ENCODE peak calls at places on chromosomes 11 and 22, in eight cellular contexts. One of them, this sample, is unnamed.

GRCh38 chr11:114430290-114430689 is 9.0 kb upstream of the REXO2 start:
- DNase-seq in AG04449: no peak
- DNase-seq in transverse colon: no peak
- DNase-seq in pancreas: no peak
- DNase-seq in neural progenitor cell: no peak
- DNase-seq in psoas muscle: no peak
- DNase-seq in fibroblast of pulmonary artery: no peak
- DNase-seq in HFF-Myc: no peak
- DNase-seq in this sample: no peak

GRCh38 chr11:76806131-76806530 is 23.0 kb downstream of the TSKU start:
- DNase-seq in pancreas: no peak
- DNase-seq in fibroblast of pulmonary artery: no peak
- DNase-seq in HFF-Myc: no peak
- DNase-seq in AG04449: no peak
- DNase-seq in transverse colon: no peak
- DNase-seq in psoas muscle: no peak
- DNase-seq in neural progenitor cell: no peak
- DNase-seq in this sample: no peak

GRCh38 chr22:34866501-34867171 is 199.3 kb upstream of the ISX start:
- DNase-seq in neural progenitor cell: no peak
- DNase-seq in transverse colon: no peak
- DNase-seq in pancreas: no peak
- DNase-seq in HFF-Myc: peak
- DNase-seq in psoas muscle: no peak
- DNase-seq in fibroblast of pulmonary artery: no peak
- DNase-seq in AG04449: no peak
- DNase-seq in this sample: no peak

GRCh38 chr22:25484498-25484897 is 80.0 kb upstream of the GRK3 start:
- DNase-seq in pancreas: no peak
- DNase-seq in psoas muscle: no peak
- DNase-seq in AG04449: no peak
- DNase-seq in transverse colon: no peak
- DNase-seq in neural progenitor cell: no peak
- DNase-seq in HFF-Myc: no peak
- DNase-seq in fibroblast of pulmonary artery: no peak
- DNase-seq in this sample: no peak

GRCh38 chr11:112050721-112051120 is 23.1 kb downstream of the PIH1D2 start:
- DNase-seq in fibroblast of pulmonary artery: no peak
- DNase-seq in pancreas: no peak
- DNase-seq in transverse colon: no peak
- DNase-seq in neural progenitor cell: no peak
- DNase-seq in HFF-Myc: no peak
- DNase-seq in AG04449: no peak
- DNase-seq in psoas muscle: no peak
- DNase-seq in this sample: no peak

GRCh38 chr11:3837793-3838192 is 3.0 kb downstream of the RHOG start:
- DNase-seq in fibroblast of pulmonary artery: peak
- DNase-seq in AG04449: no peak
- DNase-seq in HFF-Myc: no peak
- DNase-seq in psoas muscle: peak
- DNase-seq in transverse colon: peak
- DNase-seq in neural progenitor cell: no peak
- DNase-seq in pancreas: no peak
- DNase-seq in this sample: peak

GRCh38 chr11:57641011-57641410 is 8.7 kb downstream of the YPEL4 start:
- DNase-seq in HFF-Myc: no peak
- DNase-seq in pancreas: no peak
- DNase-seq in neural progenitor cell: peak
- DNase-seq in fibroblast of pulmonary artery: peak
- DNase-seq in AG04449: no peak
- DNase-seq in transverse colon: no peak
- DNase-seq in psoas muscle: no peak
- DNase-seq in this sample: no peak

GRCh38 chr11:46285594-46286033 is 8.2 kb downstream of the CREB3L1 start:
- DNase-seq in transverse colon: no peak
- DNase-seq in AG04449: no peak
- DNase-seq in fibroblast of pulmonary artery: peak
- DNase-seq in psoas muscle: peak
- DNase-seq in pancreas: no peak
- DNase-seq in HFF-Myc: no peak
- DNase-seq in neural progenitor cell: no peak
- DNase-seq in this sample: peak

GRCh38 chr11:94926698-94927237 is 46.6 kb downstream of the CWC15 start:
- DNase-seq in neural progenitor cell: no peak
- DNase-seq in pancreas: peak
- DNase-seq in fibroblast of pulmonary artery: peak
- DNase-seq in HFF-Myc: peak
- DNase-seq in transverse colon: peak
- DNase-seq in AG04449: peak
- DNase-seq in psoas muscle: peak
- DNase-seq in this sample: peak

GRCh38 chr11:86639172-86639571 is 33.2 kb downstream of the ME3 start:
- DNase-seq in pancreas: no peak
- DNase-seq in psoas muscle: no peak
- DNase-seq in fibroblast of pulmonary artery: no peak
- DNase-seq in neural progenitor cell: no peak
- DNase-seq in AG04449: no peak
- DNase-seq in transverse colon: no peak
- DNase-seq in HFF-Myc: peak
- DNase-seq in this sample: no peak

GRCh38 chr22:21718492-21718891 is 17.1 kb downstream of the YPEL1 start:
- DNase-seq in pancreas: no peak
- DNase-seq in psoas muscle: no peak
- DNase-seq in fibroblast of pulmonary artery: no peak
- DNase-seq in neural progenitor cell: no peak
- DNase-seq in transverse colon: no peak
- DNase-seq in HFF-Myc: no peak
- DNase-seq in AG04449: no peak
- DNase-seq in this sample: no peak

GRCh38 chr11:11403763-11404725 is 51.0 kb upstream of the CSNK2A3 start:
- DNase-seq in psoas muscle: no peak
- DNase-seq in fibroblast of pulmonary artery: peak
- DNase-seq in neural progenitor cell: peak
- DNase-seq in pancreas: no peak
- DNase-seq in AG04449: no peak
- DNase-seq in HFF-Myc: no peak
- DNase-seq in transverse colon: no peak
- DNase-seq in this sample: no peak

GRCh38 chr22:42673898-42674390 is 24.8 kb upstream of the CYB5R3 start:
- DNase-seq in fibroblast of pulmonary artery: peak
- DNase-seq in pancreas: no peak
- DNase-seq in HFF-Myc: no peak
- DNase-seq in neural progenitor cell: no peak
- DNase-seq in psoas muscle: no peak
- DNase-seq in transverse colon: no peak
- DNase-seq in AG04449: no peak
- DNase-seq in this sample: peak

GRCh38 chr11:112157274-112157766 is 6.6 kb downstream of the IL18 start:
- DNase-seq in pancreas: peak
- DNase-seq in neural progenitor cell: no peak
- DNase-seq in fibroblast of pulmonary artery: peak
- DNase-seq in HFF-Myc: peak
- DNase-seq in psoas muscle: no peak
- DNase-seq in transverse colon: no peak
- DNase-seq in AG04449: peak
- DNase-seq in this sample: no peak

GRCh38 chr11:66976048-66976467 is 954 bp downstream of the C11orf86 start:
- DNase-seq in HFF-Myc: no peak
- DNase-seq in fibroblast of pulmonary artery: no peak
- DNase-seq in AG04449: no peak
- DNase-seq in pancreas: no peak
- DNase-seq in transverse colon: no peak
- DNase-seq in psoas muscle: no peak
- DNase-seq in neural progenitor cell: peak
- DNase-seq in this sample: no peak
- H3K4me3 ChIP-seq in HFF-Myc: no peak
- H3K4me3 ChIP-seq in fibroblast of pulmonary artery: no peak
- H3K4me3 ChIP-seq in AG04449: no peak
- H3K4me3 ChIP-seq in pancreas: no peak
- H3K4me3 ChIP-seq in transverse colon: no peak
- H3K4me3 ChIP-seq in psoas muscle: no peak
- H3K4me3 ChIP-seq in neural progenitor cell: no peak
- H3K4me3 ChIP-seq in this sample: no peak

DNA sequence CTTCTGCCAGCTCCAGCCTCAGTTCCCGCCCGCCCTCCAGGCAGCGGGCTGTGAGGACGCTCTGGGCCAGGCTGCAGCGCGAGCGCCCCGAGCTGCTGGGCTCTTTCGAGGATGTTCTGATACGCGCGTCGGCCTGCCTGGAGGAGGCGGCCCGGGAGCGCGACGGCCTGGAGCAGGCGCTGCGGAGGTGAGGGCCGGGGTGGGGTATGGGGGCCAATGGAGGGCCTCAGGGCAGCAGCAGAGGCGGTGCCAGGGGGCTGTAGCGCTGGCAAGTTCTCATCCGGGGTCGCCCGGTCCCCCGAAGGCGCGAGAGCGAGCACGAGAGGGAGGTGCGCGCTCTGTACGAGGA is 2.2 kb downstream of the CRACR2B start:
- DNase-seq in pancreas: no peak
- DNase-seq in psoas muscle: no peak
- DNase-seq in neural progenitor cell: no peak
- DNase-seq in HFF-Myc: no peak
- DNase-seq in transverse colon: no peak
- DNase-seq in fibroblast of pulmonary artery: no peak
- DNase-seq in AG04449: no peak
- DNase-seq in this sample: no peak
- H3K4me3 ChIP-seq in pancreas: no peak
- H3K4me3 ChIP-seq in psoas muscle: peak
- H3K4me3 ChIP-seq in neural progenitor cell: peak
- H3K4me3 ChIP-seq in HFF-Myc: peak
- H3K4me3 ChIP-seq in transverse colon: peak
- H3K4me3 ChIP-seq in fibroblast of pulmonary artery: peak
- H3K4me3 ChIP-seq in AG04449: peak
- H3K4me3 ChIP-seq in this sample: peak

GRCh38 chr11:122226810-122227379 is 110.9 kb upstream of the BLID start:
- DNase-seq in fibroblast of pulmonary artery: no peak
- DNase-seq in pancreas: no peak
- DNase-seq in transverse colon: no peak
- DNase-seq in psoas muscle: no peak
- DNase-seq in AG04449: peak
- DNase-seq in neural progenitor cell: no peak
- DNase-seq in HFF-Myc: peak
- DNase-seq in this sample: no peak

GRCh38 chr11:122232985-122233384 is 117.0 kb upstream of the BLID start:
- DNase-seq in psoas muscle: no peak
- DNase-seq in HFF-Myc: no peak
- DNase-seq in neural progenitor cell: no peak
- DNase-seq in fibroblast of pulmonary artery: no peak
- DNase-seq in transverse colon: no peak
- DNase-seq in AG04449: no peak
- DNase-seq in pancreas: no peak
- DNase-seq in this sample: no peak

GRCh38 chr11:122230387-122230760 is 114.4 kb upstream of the BLID start:
- DNase-seq in fibroblast of pulmonary artery: no peak
- DNase-seq in psoas muscle: no peak
- DNase-seq in transverse colon: no peak
- DNase-seq in AG04449: no peak
- DNase-seq in HFF-Myc: no peak
- DNase-seq in pancreas: no peak
- DNase-seq in neural progenitor cell: no peak
- DNase-seq in this sample: no peak

GRCh38 chr11:122229078-122229477 is 113.1 kb upstream of the BLID start:
- DNase-seq in neural progenitor cell: no peak
- DNase-seq in psoas muscle: no peak
- DNase-seq in AG04449: no peak
- DNase-seq in pancreas: no peak
- DNase-seq in HFF-Myc: peak
- DNase-seq in transverse colon: no peak
- DNase-seq in fibroblast of pulmonary artery: no peak
- DNase-seq in this sample: no peak

DNA sequence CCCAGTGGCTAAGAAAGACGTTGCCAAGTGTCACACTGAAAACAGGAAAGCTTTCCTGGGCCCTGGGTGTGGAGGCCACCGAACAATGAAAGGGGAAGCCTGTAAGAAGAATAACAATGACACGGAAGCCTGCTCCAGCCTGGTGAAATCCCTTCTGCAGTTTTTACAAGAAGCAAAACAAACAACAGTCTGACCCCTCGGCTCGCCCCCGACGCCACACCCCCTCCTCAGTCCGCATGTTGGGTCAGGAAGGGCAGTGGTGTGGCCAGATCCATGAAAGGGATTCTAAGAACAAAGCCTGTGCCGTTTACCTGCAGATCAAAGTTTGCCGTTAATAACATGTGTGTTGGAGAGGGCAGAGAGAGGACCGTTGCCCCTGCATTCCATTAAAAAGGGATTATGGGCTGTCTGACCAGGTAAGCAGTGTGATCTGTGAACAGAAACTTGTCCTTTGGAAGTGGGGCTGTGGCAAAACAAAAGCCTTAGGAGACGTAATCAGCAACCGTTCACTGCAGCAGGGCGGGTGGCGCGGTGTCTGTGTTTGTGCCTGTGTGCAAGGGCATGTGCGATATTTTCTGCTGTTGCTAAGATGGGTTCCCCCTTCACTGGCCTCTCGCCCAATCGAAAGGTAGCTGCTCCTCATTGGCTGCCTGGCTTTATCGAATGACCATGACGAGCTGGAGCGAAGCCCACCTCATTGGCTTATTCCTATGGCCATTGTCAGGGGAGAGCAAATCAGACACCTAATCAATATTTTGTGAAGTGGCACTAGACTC is 113.8 kb upstream of the BLID start:
- DNase-seq in HFF-Myc: no peak
- DNase-seq in psoas muscle: no peak
- DNase-seq in neural progenitor cell: peak
- DNase-seq in AG04449: no peak
- DNase-seq in pancreas: no peak
- DNase-seq in fibroblast of pulmonary artery: peak
- DNase-seq in transverse colon: no peak
- DNase-seq in this sample: no peak
- H3K4me3 ChIP-seq in HFF-Myc: no peak
- H3K4me3 ChIP-seq in psoas muscle: peak
- H3K4me3 ChIP-seq in neural progenitor cell: peak
- H3K4me3 ChIP-seq in AG04449: no peak
- H3K4me3 ChIP-seq in pancreas: no peak
- H3K4me3 ChIP-seq in fibroblast of pulmonary artery: no peak
- H3K4me3 ChIP-seq in transverse colon: no peak
- H3K4me3 ChIP-seq in this sample: no peak

DNA sequence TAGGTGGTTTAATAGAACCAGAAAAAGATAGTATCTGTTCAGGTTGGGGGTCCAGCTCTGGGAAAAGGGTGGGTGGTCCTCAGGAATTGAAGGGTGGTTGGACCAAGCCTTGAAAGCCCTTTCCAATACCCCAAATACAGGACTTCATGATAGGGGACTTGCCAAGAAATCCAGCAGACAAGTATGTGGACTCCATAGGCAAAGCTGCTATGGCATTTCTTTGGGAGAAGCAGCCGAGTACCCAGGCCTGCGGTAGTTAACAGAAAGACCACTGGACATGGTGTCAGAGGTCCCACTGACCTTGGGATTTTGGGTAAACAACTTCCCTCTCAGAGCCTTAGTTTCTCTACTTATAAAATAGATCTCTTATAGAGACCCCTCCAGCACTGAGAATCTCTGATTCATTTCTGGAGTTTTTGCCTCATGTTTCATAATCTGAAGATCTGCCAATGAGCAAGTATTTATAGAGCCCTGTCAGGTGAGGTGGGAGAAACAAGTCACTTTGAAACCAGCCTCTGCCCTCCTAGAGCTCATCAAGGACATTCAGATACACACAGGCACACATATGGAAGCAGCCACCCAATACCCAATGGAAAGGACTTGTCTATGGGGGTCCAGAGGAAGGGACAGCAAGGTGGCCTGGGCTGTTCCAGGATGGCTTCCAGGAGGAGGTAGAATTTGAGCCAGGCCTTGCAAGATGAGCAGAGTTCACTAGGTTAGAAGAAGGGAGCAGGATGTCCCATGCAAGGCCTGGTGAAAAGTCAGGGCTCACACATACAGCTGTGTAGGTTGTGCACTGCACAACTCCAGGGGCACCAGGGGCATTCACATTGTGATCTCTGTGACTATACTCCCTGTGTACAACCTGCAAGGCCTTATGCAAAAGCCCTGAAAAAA is 31.0 kb upstream of the ACCSL start:
- DNase-seq in transverse colon: no peak
- DNase-seq in AG04449: no peak
- DNase-seq in neural progenitor cell: no peak
- DNase-seq in HFF-Myc: no peak
- DNase-seq in pancreas: no peak
- DNase-seq in fibroblast of pulmonary artery: no peak
- DNase-seq in psoas muscle: no peak
- DNase-seq in this sample: no peak
- H3K4me3 ChIP-seq in transverse colon: no peak
- H3K4me3 ChIP-seq in AG04449: no peak
- H3K4me3 ChIP-seq in neural progenitor cell: no peak
- H3K4me3 ChIP-seq in HFF-Myc: no peak
- H3K4me3 ChIP-seq in pancreas: no peak
- H3K4me3 ChIP-seq in fibroblast of pulmonary artery: no peak
- H3K4me3 ChIP-seq in psoas muscle: no peak
- H3K4me3 ChIP-seq in this sample: no peak